ENCODE peak calls at places on chromosomes 4 and X, in five cellular contexts. L is uterus, Q is body of pancreas, G is left ventricle myocardium inferior, W is lower lobe of right lung. E is an unnamed sample. For H3K27me3, the result is how much of the 10 kb centered on the place peaks cover.

GRCh38 chr4:48333587-48333986 is 7.7 kb upstream of the SLAIN2 start:
- DNase-seq in Q (no peak), G (no peak), W (no peak), L (no peak), E (no peak)

GRCh38 chr4:55442541-55442940 is 46.8 kb downstream of the TMEM165 start:
- DNase-seq in W (no peak), Q (no peak), G (no peak), L (no peak), E (peak)

GRCh38 chrX:104118765-104119164 is 6.4 kb downstream of the ZCCHC18 start:
- DNase-seq in G (no peak), W (no peak), Q (no peak), L (no peak), E (no peak)

GRCh38 chrX:87571965-87572364 is 54.4 kb downstream of the KLHL4 start:
- DNase-seq in W (no peak), Q (no peak), G (no peak), L (no peak), E (no peak)

GRCh38 chr4:108596389-108596788 is 24.0 kb upstream of the RPL34 start:
- DNase-seq in G (no peak), L (no peak), Q (no peak), W (no peak), E (peak)

GRCh38 chrX:149516604-149517003 is 11.5 kb upstream of the IDS start:
- DNase-seq in Q (no peak), W (no peak), G (no peak), L (no peak), E (no peak)

GRCh38 chr4:123339507-123340380 is 56.9 kb upstream of the SPRY1 start:
- DNase-seq in W (no peak), L (peak), G (no peak), Q (no peak), E (no peak)

GRCh38 chr4:174334628-174335027 is 50.9 kb downstream of the CEP44 start:
- DNase-seq in Q (no peak), G (no peak), W (no peak), L (no peak), E (peak)

GRCh38 chr4:155371432-155372043 is 5.2 kb downstream of the MAP9 start:
- DNase-seq in L (no peak), Q (no peak), G (no peak), W (no peak), E (peak)

GRCh38 chr4:6767725-6768538 is 14.6 kb upstream of the KIAA0232 start:
- DNase-seq in W (peak), Q (peak), L (no peak), G (no peak), E (peak)

GRCh38 chr4:38150021-38150671 is 189.9 kb downstream of the PTTG2 start:
- DNase-seq in Q (no peak), G (no peak), L (no peak), W (no peak), E (no peak)

GRCh38 chr4:54746228-54746627 is 88.5 kb downstream of the KIT start:
- DNase-seq in Q (no peak), G (no peak), W (no peak), L (no peak), E (no peak)

GRCh38 chr4:79964715-79965345 is 108.2 kb downstream of the ANTXR2 start:
- DNase-seq in Q (no peak), G (no peak), L (no peak), W (peak), E (no peak)

GRCh38 chr4:140037353-140038030 is 116.5 kb downstream of the MAML3 start:
- DNase-seq in W (no peak), Q (no peak), L (no peak), G (no peak), E (peak)

GRCh38 chrX:108224218-108224617 is 132.6 kb downstream of the ATG4A start:
- DNase-seq in L (no peak), G (no peak), W (no peak), Q (no peak), E (no peak)
- TF ChIP-seq CTCF in L (no peak), G (no peak), W (no peak), Q (no peak), E (no peak)

DNA sequence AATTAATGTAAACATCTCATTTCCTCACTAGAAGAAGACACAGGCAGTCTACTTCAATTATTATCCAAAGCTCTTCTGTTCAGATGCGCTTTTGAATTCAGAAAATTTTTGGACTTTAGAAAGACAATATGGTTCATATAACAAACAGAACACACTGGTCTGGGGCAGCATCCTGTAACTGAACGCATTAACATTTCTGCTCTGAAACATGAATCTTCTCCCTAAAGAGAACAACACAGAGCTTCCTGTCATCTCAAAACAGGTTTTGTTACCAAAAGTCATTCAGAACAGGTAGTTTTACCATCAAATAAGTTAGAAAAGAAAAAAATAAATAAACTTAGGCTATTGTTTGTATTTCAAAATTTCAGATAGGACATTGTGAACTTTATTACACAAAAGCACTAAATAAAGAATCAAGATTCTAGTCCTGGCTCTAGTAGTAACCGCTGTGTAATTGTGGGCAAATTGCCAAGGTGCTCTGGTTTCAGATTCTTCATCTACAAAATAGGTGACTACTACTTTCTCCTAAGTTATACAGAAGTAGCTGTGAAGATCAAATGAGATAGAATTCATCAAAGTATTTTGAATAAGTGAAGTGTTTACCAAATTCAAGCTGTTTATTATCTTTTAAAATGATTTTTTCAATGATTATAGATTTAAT is 252.3 kb upstream of the RASGEF1B start:
- DNase-seq in G (no peak), L (peak), W (no peak), Q (peak), E (peak)
- H3K4me3 ChIP-seq in G (no peak), L (no peak), W (no peak), Q (no peak), E (no peak)

DNA sequence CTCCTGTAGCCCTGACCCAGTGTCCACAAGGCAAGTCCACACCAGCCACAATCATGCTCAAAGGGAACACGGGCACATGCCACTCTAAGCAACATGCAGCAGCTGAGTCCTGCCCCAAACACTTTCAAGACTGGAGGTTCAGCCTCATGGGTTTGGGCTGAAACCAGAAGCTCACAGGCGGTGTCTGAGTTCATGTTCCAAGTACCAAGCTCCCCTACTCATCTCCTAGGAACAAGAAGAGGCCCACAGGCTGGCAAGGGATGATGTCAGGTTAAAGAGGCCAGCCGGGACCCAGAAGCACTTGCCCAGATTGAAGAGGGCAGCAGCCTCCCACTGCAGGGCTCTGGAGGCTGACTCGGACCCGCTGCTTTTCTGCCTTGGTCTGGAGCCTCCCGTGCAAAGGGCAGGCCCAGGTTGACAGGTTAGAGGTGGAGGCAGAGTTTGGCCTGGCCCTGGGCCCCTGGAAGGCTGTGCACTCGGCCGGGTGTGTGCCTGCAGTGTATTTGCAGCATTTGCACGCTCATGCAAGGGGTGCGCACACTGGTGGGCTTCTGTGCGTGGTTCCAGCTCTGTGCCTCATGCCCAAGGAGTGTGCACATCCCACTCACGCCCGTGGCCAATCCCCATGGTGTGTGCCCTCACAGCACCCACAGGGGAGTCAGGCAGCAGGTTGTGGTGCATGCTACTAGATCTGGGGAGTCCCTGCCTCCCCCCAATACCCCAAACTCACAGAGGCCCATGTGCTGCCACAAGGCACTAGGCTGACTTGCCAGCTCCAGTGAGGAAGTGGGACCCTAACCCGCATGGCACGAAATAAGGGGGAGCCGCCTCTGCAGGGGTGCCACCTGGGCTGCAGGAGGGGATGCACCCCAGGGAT is 2.4 kb downstream of the HMX1 start:
- DNase-seq in Q (no peak), L (no peak), W (no peak), G (no peak), E (no peak)
- H3K27me3 ChIP-seq in Q (under half), L (under half), W (half or more), G (half or more), E (half or more)

GRCh38 chr4:186473933-186474332 is 81.4 kb downstream of the MTNR1A start:
- DNase-seq in L (no peak), Q (no peak), G (no peak), W (no peak), E (no peak)

GRCh38 chr4:186475202-186475601 is 80.2 kb downstream of the MTNR1A start:
- DNase-seq in L (no peak), G (no peak), Q (no peak), W (no peak), E (no peak)

GRCh38 chr4:186471441-186471840 is 83.9 kb downstream of the MTNR1A start:
- DNase-seq in G (no peak), W (no peak), L (no peak), Q (no peak), E (no peak)

GRCh38 chr4:186472948-186473347 is 82.4 kb downstream of the MTNR1A start:
- DNase-seq in G (no peak), Q (no peak), L (no peak), W (no peak), E (peak)
- TF ChIP-seq CTCF in G (peak), Q (peak), L (peak), W (no peak), E (peak)

GRCh38 chrX:6226053-6226645 is 2.5 kb downstream of the NLGN4X start:
- DNase-seq in W (no peak), G (peak), Q (no peak), L (no peak), E (no peak)

GRCh38 chrX:6226646-6227444 is 1.8 kb downstream of the NLGN4X start:
- DNase-seq in L (no peak), Q (no peak), G (peak), W (no peak), E (no peak)

GRCh38 chrX:6223516-6223915 is 5.2 kb downstream of the NLGN4X start:
- DNase-seq in L (no peak), G (no peak), W (no peak), Q (no peak), E (no peak)

GRCh38 chrX:6227445-6227820 is 1.2 kb downstream of the NLGN4X start:
- DNase-seq in Q (no peak), G (no peak), W (no peak), L (no peak), E (no peak)

DNA sequence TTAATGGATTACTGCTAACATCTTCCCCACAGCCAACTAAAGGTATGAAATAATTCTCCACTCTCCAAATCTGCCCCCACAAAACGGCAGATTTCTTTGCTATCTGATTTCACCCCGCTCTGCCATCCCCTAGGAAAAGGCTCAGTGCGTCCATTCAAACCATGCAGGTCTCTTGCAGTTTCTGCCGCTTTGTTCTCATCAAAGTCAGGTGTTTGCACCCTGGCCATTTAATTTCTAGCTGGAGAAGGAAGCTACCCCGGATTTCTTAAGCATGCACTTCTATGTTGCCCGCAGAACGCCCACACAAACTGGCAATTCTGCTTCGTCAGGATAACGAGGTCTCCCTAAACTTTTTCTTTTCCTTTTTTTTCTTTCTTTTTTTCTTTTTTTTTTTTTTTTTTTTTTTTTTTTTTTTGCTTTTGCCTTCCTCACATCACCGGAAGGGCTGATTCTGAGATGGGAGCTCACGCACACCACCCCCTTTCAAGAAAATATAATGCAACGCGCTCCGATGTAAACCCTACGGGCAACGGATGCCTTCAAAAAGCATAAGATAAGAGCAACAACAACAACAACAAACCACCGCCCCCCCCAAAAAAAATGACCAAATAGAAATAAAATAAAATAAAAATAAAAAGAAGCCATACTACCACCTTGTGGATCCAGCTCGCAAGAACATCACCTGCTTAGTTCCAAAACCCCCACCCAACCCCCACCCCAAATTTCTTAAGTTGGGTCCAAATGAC is 3.2 kb downstream of the NLGN4X start:
- DNase-seq in W (no peak), Q (no peak), G (no peak), L (no peak), E (no peak)
- H3K4me3 ChIP-seq in W (peak), Q (no peak), G (peak), L (peak), E (peak)

GRCh38 chr4:26611879-26612278 is 28.0 kb downstream of the TBC1D19 start:
- DNase-seq in W (no peak), Q (no peak), G (no peak), L (no peak), E (no peak)

GRCh38 chr4:26609868-26610267 is 26.0 kb downstream of the TBC1D19 start:
- DNase-seq in W (no peak), G (no peak), L (no peak), Q (no peak), E (no peak)

GRCh38 chr4:26613735-26614134 is 29.9 kb downstream of the TBC1D19 start:
- DNase-seq in G (no peak), L (no peak), Q (no peak), W (no peak), E (no peak)

GRCh38 chr4:26609398-26609797 is 25.5 kb downstream of the TBC1D19 start:
- DNase-seq in G (no peak), Q (no peak), W (no peak), L (no peak), E (no peak)

GRCh38 chr4:26613242-26613641 is 29.4 kb downstream of the TBC1D19 start:
- DNase-seq in W (no peak), Q (no peak), L (no peak), G (no peak), E (no peak)
- H3K27me3 ChIP-seq in W (under half), Q (under half), L (under half), G (under half), E (under half)

DNA sequence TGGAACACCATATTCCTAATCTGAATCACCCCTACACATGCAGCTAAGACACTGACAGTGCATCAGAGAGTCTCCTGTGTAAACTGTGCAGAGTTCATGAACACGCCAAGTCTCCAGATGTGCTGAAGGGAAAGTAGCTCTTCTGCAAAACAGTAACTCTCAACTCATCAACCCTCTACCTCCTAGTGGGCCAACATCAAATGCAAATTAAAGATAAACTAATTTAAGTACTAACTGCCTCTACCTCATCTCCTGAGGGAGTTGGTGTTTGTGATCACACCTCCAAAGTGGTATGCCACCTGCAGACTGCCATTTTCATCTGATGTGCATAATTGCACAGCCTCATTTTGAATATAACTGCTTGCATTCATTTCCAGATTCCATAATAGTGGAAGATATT is 73.5 kb downstream of the MOSPD2 start:
- DNase-seq in Q (no peak), W (no peak), G (no peak), L (no peak), E (no peak)
- TF ChIP-seq CTCF in Q (no peak), W (no peak), G (no peak), L (no peak), E (no peak)

GRCh38 chr4:32032136-32032672 is 1312.0 kb downstream of the PCDH7 start:
- DNase-seq in W (no peak), Q (no peak), L (no peak), G (no peak), E (no peak)
- H3K4me3 ChIP-seq in W (no peak), Q (no peak), L (no peak), G (no peak), E (no peak)

DNA sequence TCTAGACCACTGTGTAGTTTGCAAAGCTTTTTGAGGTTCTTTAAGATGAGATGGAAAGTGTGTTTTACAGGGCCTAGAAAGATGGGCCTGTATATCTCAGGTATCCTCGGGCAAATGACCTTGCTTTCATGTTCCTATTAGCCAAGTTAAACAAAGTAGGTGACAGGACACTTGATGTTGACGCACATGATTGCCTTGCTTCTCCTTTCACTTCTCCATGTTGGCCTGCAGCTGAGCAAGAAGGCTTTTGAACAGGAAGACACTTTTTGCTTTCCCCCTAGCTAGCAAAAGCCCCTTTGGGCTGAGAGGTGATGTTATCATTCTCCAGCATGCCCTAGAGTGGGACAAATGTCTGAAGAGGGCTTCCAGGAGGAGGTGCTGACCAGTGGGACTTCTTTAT is 202.1 kb downstream of the GPC3 start:
- DNase-seq in Q (no peak), W (no peak), L (no peak), G (no peak), E (no peak)
- H3K27me3 ChIP-seq in Q (under half), W (under half), L (under half), G (under half), E (under half)